ENCODE peak calls at places on chromosome 19, in five cellular contexts. W, Y, U, E and B are unnamed samples.

GRCh38 chr19:41792513-41793413 is 3.6 kb upstream of the CEACAM3 start:
- DNase-seq in W (peak), Y (peak), U (peak), E (peak), B (peak)

GRCh38 chr19:7636691-7637373 is at the start of gene STXBP2:
- DNase-seq in W (peak), Y (no peak), U (no peak), E (peak), B (no peak)

GRCh38 chr19:58570770-58571574 is 2.2 kb downstream of the MZF1 start:
- DNase-seq in W (no peak), Y (no peak), U (no peak), E (no peak), B (peak)

GRCh38 chr19:49999371-50000010 is 25.7 kb downstream of the VRK3 start:
- DNase-seq in W (no peak), Y (no peak), U (no peak), E (peak), B (no peak)

GRCh38 chr19:45518469-45518826 is 11.2 kb downstream of the VASP start:
- DNase-seq in W (no peak), Y (no peak), U (no peak), E (no peak), B (no peak)

GRCh38 chr19:6963937-6964336 is 57.3 kb downstream of the MBD3L2B start:
- DNase-seq in W (no peak), Y (no peak), U (no peak), E (no peak), B (peak)

GRCh38 chr19:2115911-2116426 is 19.3 kb downstream of the IZUMO4 start:
- DNase-seq in W (no peak), Y (no peak), U (no peak), E (no peak), B (no peak)

GRCh38 chr19:4547303-4548237 is 7.7 kb upstream of the LRG1 start:
- DNase-seq in W (no peak), Y (no peak), U (no peak), E (peak), B (peak)

GRCh38 chr19:9011875-9012274 is 1.7 kb upstream of the MUC16 start:
- DNase-seq in W (no peak), Y (no peak), U (no peak), E (no peak), B (no peak)

GRCh38 chr19:8056533-8056932 is 4.0 kb downstream of the CCL25 start:
- DNase-seq in W (no peak), Y (no peak), U (no peak), E (no peak), B (no peak)

DNA sequence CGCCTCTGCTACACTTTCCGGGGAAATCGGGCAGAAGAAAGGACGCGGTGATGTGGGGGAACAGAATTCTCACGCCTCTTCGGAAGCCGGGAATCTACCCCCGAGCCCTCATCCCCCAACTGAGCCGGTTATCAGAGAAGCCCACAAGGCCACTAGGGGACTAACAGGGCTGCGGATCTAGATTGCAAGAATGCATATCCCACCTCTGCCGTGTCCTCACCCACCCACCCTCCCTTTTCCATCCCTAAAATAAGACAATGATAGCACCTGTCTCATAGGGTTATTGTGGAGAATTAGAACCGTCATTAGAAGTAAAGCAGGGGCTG is 1.1 kb downstream of the IGFLR1 start:
- DNase-seq in W (no peak), Y (no peak), U (no peak), E (no peak), B (no peak)
- TF ChIP-seq CTCF in W (no peak), Y (no peak), U (no peak), E (no peak), B (no peak)

DNA sequence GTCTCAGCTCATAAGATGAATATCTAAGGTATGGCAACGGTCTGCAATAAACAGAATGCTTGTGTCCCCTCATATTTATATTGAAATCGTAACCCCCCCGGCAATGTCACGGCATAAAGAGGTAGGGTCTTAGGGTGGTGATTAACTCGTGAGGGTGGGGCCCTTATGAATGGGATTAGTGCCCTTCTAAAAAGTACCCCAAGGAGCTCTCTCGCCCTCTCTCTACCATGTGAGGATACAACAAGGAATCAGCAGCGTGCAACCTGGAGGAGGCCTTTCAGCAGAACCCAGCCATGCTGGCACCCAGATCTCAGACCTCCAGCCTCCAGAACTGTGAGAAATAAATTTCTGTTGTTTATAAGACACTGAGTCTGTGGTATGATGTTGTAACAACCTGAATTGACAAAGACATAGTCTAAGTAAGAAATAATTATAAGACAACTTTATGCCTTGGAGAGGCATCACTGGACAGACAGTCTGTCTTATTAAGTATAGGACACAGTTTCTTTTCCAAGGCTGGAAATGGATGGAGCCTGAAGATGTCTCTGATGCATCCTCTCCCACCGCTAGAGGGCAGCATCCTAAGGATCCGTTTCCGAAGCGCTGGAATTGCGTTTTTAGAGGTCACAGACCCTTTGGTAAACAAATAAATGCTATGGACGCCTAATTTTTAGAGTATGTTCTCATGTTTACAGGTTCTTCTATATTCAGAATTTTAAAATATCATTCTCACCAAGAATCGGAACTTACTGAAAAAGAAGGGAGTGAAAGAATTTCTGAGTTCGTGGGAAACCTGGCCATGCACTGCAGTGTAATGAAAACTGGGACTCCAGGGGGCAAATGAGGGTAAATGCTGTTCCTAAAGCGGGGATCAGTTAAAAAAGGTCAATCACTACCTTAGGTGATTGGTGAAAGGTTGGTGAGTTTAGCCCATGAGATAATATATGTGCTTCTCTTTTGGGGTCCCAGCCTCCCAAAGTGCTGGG is 13.3 kb upstream of the LEUTX start:
- DNase-seq in W (peak), Y (peak), U (peak), E (peak), B (peak)
- TF ChIP-seq CTCF in W (peak), Y (peak), U (peak), E (peak), B (peak)

DNA sequence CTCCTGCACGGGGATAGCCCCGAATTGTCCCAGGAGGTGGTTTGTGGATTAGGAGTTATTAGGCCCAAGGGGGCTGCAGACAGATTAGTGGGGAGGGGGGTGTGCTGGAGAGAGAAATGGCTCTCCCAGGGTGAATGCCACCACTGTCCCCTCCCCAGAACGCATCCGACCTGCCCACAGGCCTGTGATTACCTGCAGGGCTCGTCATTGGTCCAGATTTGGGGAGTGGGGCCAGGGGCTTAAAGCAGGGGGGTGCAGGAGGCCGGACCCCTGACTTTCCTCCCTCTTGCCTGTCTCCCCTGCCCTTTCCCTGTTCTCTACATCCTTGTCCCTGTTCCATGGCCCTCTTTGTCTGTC is 1.2 kb downstream of the NRTN start:
- DNase-seq in W (no peak), Y (no peak), U (no peak), E (no peak), B (no peak)
- TF ChIP-seq CTCF in W (peak), Y (no peak), U (no peak), E (no peak), B (no peak)

DNA sequence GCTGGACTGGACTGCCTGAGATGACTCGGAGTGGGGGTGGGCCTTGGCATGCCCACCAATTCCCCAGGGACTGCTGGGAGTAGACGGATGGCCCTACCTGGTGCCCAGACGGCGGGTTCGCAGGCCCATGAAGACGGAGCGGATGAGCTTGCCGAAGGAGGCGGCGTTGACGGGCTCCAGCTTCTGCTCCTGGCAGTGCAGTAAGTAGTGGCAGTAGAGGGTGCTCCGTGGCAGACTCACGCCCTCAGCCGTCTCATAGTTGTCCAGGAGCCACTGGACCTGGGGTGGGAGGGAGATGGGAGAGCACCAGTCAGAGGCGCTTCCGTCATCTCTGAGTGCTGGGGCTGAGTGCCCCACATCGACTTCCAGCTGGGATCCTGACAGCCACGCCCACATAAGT is 17.6 kb downstream of the DCAF15 start:
- DNase-seq in W (no peak), Y (no peak), U (no peak), E (no peak), B (no peak)
- TF ChIP-seq CTCF in W (no peak), Y (no peak), U (no peak), E (no peak), B (no peak)

DNA sequence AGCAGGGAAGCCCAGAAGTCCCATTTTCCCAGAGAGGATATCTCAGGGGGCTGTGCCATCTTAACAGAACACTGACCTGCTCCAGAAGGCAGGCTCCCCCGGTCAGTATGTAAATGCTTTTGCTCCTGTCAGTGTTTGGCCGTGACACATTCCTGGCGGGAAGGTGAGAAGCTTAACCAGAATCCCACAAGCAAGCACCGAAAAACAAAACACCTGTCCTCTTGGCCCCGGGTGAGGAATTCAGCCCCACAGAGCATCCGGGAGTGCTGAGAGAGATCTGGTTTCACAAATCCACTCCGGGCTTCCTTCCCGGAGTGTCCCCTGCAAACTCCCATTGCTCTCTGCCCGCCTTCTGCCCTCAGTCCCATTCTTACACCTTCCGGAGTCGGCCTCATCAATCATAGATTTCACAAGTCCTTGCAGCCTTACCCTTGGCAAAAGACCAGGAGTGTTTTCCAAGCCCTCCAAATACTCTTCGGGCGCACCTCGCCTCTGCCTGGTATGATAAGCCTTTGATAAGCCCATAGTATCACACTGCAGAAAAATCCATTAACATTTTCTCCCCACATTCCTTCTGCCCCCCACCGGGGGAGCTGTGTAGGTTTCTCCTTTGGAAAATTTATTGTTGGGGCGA is 12.2 kb downstream of the TPM4 start:
- DNase-seq in W (no peak), Y (no peak), U (no peak), E (peak), B (no peak)
- TF ChIP-seq CTCF in W (peak), Y (peak), U (peak), E (peak), B (peak)

DNA sequence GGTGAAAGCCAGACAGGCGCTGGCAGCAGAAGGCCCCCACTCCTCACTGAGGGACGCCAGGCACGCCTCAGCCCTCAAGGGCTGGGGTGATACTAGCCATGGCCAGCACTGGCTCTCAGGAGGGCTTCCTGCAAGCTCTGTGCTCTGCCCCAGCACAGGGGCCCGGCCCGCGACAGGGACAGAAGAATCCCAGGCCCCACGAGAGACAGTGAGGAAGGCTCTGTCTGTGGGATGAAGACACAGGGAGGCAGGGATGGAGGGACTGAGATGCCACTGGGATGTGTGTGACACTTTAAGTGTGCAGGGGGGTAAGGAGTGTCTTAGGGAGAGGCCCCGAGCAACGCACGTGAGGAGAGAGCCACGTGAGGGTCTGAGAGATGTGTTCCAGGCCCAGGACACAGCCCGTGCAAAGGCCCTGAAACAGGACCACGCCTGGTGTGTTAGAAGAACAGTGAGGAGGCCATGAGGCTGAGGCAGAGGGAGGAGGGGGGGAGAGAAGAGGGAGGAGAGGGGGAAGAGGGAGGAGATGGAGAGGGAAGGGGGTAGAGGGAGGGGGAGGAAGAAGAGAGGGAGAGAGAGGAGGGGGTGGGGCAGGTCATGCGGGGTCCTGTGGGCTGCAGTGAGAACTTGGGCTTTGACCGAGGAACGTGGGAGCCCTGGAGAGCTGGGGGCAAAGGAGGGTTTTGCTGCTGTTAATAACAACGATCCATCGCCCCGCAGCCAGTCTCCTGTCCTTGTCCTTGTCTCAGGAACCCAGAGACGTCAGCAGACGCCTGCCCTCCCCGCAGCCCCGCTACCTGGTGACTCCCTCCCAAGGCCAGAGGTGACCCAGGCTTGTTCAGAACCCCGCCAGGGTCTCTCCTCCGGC is 7.2 kb downstream of the RPL36 start:
- DNase-seq in W (no peak), Y (no peak), U (no peak), E (no peak), B (no peak)
- TF ChIP-seq CTCF in W (no peak), Y (no peak), U (no peak), E (no peak), B (no peak)

GRCh38 chr19:21147540-21147939 is 5.7 kb downstream of the ZNF431 start:
- DNase-seq in W (no peak), Y (peak), U (peak), E (no peak), B (no peak)
- TF ChIP-seq CTCF in W (no peak), Y (no peak), U (no peak), E (no peak), B (no peak)

GRCh38 chr19:18520848-18521691 is 800 bp downstream of the ELL start:
- DNase-seq in W (peak), Y (no peak), U (no peak), E (peak), B (peak)
- TF ChIP-seq CTCF in W (no peak), Y (no peak), U (no peak), E (no peak), B (no peak)

GRCh38 chr19:38478273-38478971 is 44.9 kb downstream of the RYR1 start:
- DNase-seq in W (peak), Y (peak), U (no peak), E (peak), B (peak)
- TF ChIP-seq CTCF in W (peak), Y (no peak), U (peak), E (peak), B (peak)

GRCh38 chr19:19816679-19817078 is 4.9 kb downstream of the ZNF506 start:
- DNase-seq in W (no peak), Y (no peak), U (no peak), E (no peak), B (no peak)
- TF ChIP-seq CTCF in W (no peak), Y (no peak), U (no peak), E (no peak), B (peak)